ENCODE peak calls at places on chromosome 17, in five cellular contexts. V, M, U, O and I are unnamed samples. For H3K4me1, the result is how much of the 10 kb centered on the place peaks cover.

GRCh38 chr17:39244016-39244599 is 18.4 kb upstream of the STAC2 start:
- DNase-seq in V (no peak), M (no peak), U (no peak), O (no peak), I (no peak)

GRCh38 chr17:71870546-71870862 is 250.3 kb upstream of the SOX9 start:
- DNase-seq in V (no peak), M (no peak), U (no peak), O (no peak), I (no peak)

GRCh38 chr17:50144845-50145531 is 5.5 kb downstream of the PPP1R9B start:
- DNase-seq in V (no peak), M (no peak), U (no peak), O (no peak), I (no peak)

GRCh38 chr17:45740553-45741330 is 43.4 kb upstream of the CRHR1 start:
- DNase-seq in V (no peak), M (peak), U (peak), O (no peak), I (peak)

GRCh38 chr17:61289408-61290385 is 109.9 kb upstream of the TBX2 start:
- DNase-seq in V (no peak), M (no peak), U (peak), O (no peak), I (no peak)

GRCh38 chr17:74212262-74212912 is 984 bp upstream of the TTYH2 start:
- DNase-seq in V (peak), M (no peak), U (peak), O (no peak), I (peak)

GRCh38 chr17:63984651-63985386 is 12.1 kb upstream of the SCN4A start:
- DNase-seq in V (peak), M (peak), U (peak), O (peak), I (peak)

GRCh38 chr17:82092995-82093751 is 4.9 kb downstream of the FASN start:
- DNase-seq in V (no peak), M (no peak), U (no peak), O (no peak), I (no peak)

GRCh38 chr17:34720760-34721159 is 141.4 kb downstream of the TMEM132E start:
- DNase-seq in V (no peak), M (no peak), U (no peak), O (no peak), I (no peak)

GRCh38 chr17:58710948-58711552 is 18.6 kb downstream of the RAD51C start:
- DNase-seq in V (peak), M (peak), U (peak), O (peak), I (peak)

GRCh38 chr17:63841350-63842172 is 924 bp downstream of the SMARCD2 start:
- DNase-seq in V (peak), M (peak), U (peak), O (peak), I (peak)

GRCh38 chr17:9977175-9977574 is 72.1 kb upstream of the RCVRN start:
- DNase-seq in V (no peak), M (no peak), U (no peak), O (no peak), I (no peak)

GRCh38 chr17:31388770-31389672 is 2.5 kb upstream of the RAB11FIP4 start:
- DNase-seq in V (no peak), M (no peak), U (peak), O (no peak), I (peak)

GRCh38 chr17:29179232-29180036 is 764 bp downstream of the MYO18A start:
- DNase-seq in V (peak), M (peak), U (peak), O (peak), I (peak)

GRCh38 chr17:49910094-49910857 is 58.7 kb upstream of the DLX4 start:
- DNase-seq in V (no peak), M (no peak), U (peak), O (no peak), I (no peak)

GRCh38 chr17:50087246-50087911 is 7.8 kb upstream of the PDK2 start:
- DNase-seq in V (peak), M (peak), U (peak), O (peak), I (peak)

GRCh38 chr17:75925103-75925502 is 15.7 kb downstream of the FBF1 start:
- DNase-seq in V (no peak), M (no peak), U (no peak), O (no peak), I (no peak)

GRCh38 chr17:15262291-15263205 is 2.6 kb downstream of the PMP22 start:
- DNase-seq in V (peak), M (peak), U (peak), O (peak), I (peak)

GRCh38 chr17:30005709-30006320 is 64.4 kb downstream of the EFCAB5 start:
- DNase-seq in V (no peak), M (no peak), U (peak), O (no peak), I (no peak)

GRCh38 chr17:43952351-43952723 is 1.4 kb downstream of the PYY start:
- DNase-seq in V (no peak), M (no peak), U (peak), O (no peak), I (peak)

GRCh38 chr17:49521521-49522185 is 26.6 kb downstream of the NGFR start:
- DNase-seq in V (no peak), M (no peak), U (no peak), O (peak), I (no peak)

GRCh38 chr17:69857412-69857835 is 217.6 kb upstream of the KCNJ16 start:
- DNase-seq in V (no peak), M (no peak), U (peak), O (no peak), I (no peak)

GRCh38 chr17:44043326-44043725 is 23.1 kb downstream of the LSM12 start:
- DNase-seq in V (no peak), M (no peak), U (no peak), O (no peak), I (no peak)

GRCh38 chr17:65856865-65857264 is 295.4 kb upstream of the AXIN2 start:
- DNase-seq in V (no peak), M (no peak), U (no peak), O (no peak), I (no peak)

GRCh38 chr17:42347198-42347597 is 41.0 kb downstream of the STAT3 start:
- DNase-seq in V (peak), M (peak), U (no peak), O (peak), I (no peak)

GRCh38 chr17:14997290-14997689 is 267.8 kb downstream of the PMP22 start:
- DNase-seq in V (no peak), M (no peak), U (no peak), O (no peak), I (no peak)

GRCh38 chr17:28180449-28180848 is 138.0 kb downstream of the NLK start:
- DNase-seq in V (no peak), M (no peak), U (no peak), O (no peak), I (no peak)

GRCh38 chr17:9445424-9445823 is 130.2 kb downstream of the STX8 start:
- DNase-seq in V (no peak), M (no peak), U (no peak), O (no peak), I (no peak)

GRCh38 chr17:74513987-74514631 is 17.2 kb downstream of the CD300LB start:
- DNase-seq in V (no peak), M (no peak), U (peak), O (no peak), I (peak)

GRCh38 chr17:57365420-57365819 is 109.1 kb downstream of the MSI2 start:
- DNase-seq in V (no peak), M (no peak), U (no peak), O (peak), I (peak)

GRCh38 chr17:57363998-57364645 is 107.8 kb downstream of the MSI2 start:
- DNase-seq in V (no peak), M (no peak), U (no peak), O (no peak), I (no peak)

GRCh38 chr17:57366177-57366557 is 109.8 kb downstream of the MSI2 start:
- DNase-seq in V (no peak), M (no peak), U (no peak), O (no peak), I (no peak)

GRCh38 chr17:57362797-57363556 is 106.7 kb downstream of the MSI2 start:
- DNase-seq in V (no peak), M (no peak), U (no peak), O (no peak), I (no peak)

DNA sequence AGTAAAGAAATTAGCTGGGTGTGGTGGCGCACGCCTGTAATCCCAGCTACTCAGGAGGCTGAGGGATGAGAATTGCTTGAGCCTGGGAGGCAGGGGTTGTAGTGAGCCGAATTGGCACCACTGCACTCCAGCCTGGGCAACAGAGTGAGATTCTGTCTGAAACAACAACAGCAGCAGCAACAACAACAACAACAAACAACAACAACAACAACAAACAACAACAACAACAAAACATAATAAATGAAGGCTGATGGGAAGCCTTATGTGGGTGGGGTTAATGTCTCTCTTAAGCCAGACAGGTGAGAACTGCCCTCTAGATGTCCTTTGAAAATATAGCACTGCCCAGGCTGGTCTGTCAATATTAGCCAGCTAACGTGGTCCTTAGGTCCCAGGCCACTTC is 107.3 kb downstream of the MSI2 start:
- DNase-seq in V (no peak), M (no peak), U (no peak), O (no peak), I (no peak)
- H3K4me1 ChIP-seq in V (under half), M (under half), U (under half), O (under half), I (under half)

GRCh38 chr17:979539-980405 is at the start of gene NXN:
- DNase-seq in V (peak), M (peak), U (peak), O (peak), I (peak)

GRCh38 chr17:977163-977562 is 2.4 kb downstream of the NXN start:
- DNase-seq in V (no peak), M (no peak), U (no peak), O (no peak), I (no peak)

GRCh38 chr17:980406-981291 is 1.1 kb upstream of the NXN start:
- DNase-seq in V (peak), M (peak), U (peak), O (peak), I (peak)

GRCh38 chr17:978110-979093 is 1.2 kb downstream of the NXN start:
- DNase-seq in V (no peak), M (peak), U (no peak), O (no peak), I (no peak)

DNA sequence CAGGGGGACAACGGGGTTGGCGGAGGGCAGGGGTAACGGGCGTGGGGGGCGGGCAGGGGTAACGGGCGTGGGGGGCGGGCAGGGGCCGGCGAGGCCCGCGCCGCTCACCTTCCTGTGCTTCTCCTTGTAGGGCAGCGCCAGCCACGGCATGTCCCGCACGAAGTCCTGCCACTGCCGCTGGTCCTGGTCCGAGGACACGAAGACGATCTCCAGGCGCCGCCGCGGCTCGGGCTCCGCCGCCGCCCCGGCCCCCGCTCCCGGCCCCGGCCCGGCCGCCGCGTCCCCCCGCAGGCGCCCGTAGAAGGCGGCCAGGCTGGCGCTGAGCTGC is 401 bp downstream of the NXN start:
- DNase-seq in V (no peak), M (no peak), U (no peak), O (no peak), I (no peak)
- H3K4me1 ChIP-seq in V (under half), M (under half), U (under half), O (under half), I (under half)

GRCh38 chr17:78121801-78122220 is 6.7 kb downstream of the TMC6 start:
- DNase-seq in V (no peak), M (no peak), U (no peak), O (no peak), I (no peak)
- H3K4me1 ChIP-seq in V (under half), M (under half), U (under half), O (under half), I (under half)

DNA sequence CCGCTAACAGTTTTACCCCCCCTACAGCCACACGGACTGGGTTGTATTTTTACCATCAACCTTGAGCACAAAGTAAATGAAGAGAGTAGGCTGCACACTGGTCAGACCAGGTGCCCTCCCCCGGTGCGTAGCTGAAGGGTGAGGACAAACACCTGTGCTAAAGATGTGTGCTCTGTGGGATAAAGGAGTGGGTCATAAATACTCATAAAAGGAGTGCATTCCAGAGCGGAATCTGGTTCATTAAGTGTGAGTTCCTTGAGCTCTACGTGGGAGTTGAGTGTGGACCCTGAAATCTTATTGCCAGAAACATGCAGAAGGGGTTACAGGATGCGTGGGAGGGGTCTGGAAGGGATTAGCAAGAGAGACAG is 217.0 kb downstream of the CCDC182 start:
- DNase-seq in V (no peak), M (no peak), U (peak), O (peak), I (no peak)
- H3K4me1 ChIP-seq in V (under half), M (under half), U (half or more), O (under half), I (under half)

DNA sequence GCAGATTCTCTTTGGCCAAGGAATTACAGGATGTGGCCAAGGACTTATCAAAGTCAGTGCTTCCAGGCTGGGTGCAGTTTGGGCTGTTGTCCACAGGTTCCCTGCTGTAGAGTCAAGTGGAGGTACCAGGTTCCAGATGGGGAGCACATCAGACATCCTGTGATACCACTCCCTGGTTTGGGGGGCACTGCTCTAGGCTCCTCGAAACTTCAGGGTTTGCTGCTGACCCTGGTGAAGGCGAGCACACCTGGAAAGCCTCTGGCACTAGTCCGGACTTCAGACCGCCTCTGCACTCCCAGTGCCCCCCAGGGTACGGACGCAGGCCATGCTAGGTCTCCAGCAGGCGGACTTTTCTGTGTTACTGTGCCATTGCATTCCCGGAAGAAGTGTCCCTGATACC is 10.7 kb downstream of the SLC47A1 start:
- DNase-seq in V (no peak), M (no peak), U (no peak), O (no peak), I (no peak)
- H3K4me1 ChIP-seq in V (under half), M (under half), U (under half), O (under half), I (under half)

DNA sequence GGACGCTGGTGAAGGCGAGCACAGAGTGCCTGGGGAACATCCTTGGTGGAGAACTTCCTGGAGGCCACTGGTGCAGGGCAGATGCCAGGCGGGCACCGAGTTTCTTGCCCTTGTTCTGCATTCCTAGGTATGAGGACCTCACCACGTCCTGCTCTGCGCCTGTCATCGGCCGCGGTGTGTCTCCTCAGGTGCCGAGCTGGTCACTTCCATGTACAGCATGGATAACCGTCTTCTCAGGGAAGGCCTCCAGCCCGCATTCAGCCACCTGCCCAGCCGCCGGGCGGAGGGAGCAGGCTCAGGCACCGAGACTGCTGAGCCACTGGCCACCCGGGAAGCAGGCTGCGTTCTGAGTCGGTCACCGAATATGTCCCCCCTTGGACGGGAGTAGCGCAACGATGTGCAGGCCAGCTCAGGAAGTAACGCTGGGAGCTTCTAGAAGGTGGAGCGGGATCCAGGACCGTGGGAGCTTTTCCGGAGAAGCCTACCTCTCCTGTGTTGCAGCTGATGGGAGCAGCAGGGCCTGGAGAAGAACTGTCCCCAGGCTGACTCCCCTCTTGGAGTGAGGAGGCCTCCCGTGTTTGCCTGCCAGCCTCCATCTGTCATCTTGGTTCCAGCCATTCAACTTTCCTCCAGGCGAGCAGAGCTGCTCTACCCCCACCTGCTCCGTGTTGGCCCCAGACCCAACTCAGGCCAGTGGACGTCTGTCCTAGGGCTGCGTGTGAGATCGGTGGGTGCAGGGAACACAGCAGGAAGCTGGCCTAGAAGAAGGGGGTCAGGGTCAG is 2.1 kb upstream of the BAIAP2 start:
- DNase-seq in V (no peak), M (no peak), U (no peak), O (no peak), I (no peak)
- H3K4me1 ChIP-seq in V (under half), M (under half), U (under half), O (under half), I (under half)